ENCODE peak calls at places on chromosomes 3 and 15, in six cellular contexts. T is A549, A is PC-9, C is stomach, I is fibroblast of lung, N is left lung. E is an unnamed sample. For H3K4me1, the result is how much of the 10 kb centered on the place peaks cover.

GRCh38 chr15:59691194-59691805 is 2.2 kb upstream of the BNIP2 start:
- DNase-seq in T (peak), A (peak), C (peak), I (peak), N (no peak), E (no peak)

GRCh38 chr3:63179862-63180522 is 98.1 kb upstream of the SYNPR start:
- DNase-seq in T (no peak), A (no peak), C (no peak), I (no peak), N (no peak), E (no peak)

GRCh38 chr3:38124324-38125122 is 12.4 kb downstream of the ACAA1 start:
- DNase-seq in T (no peak), A (no peak), C (peak), I (no peak), N (no peak), E (no peak)

GRCh38 chr3:127217594-127218456 is 24.9 kb downstream of the PRR23E start:
- DNase-seq in T (no peak), A (peak), C (no peak), I (no peak), N (no peak), E (no peak)

GRCh38 chr15:89649716-89650115 is 5.6 kb downstream of the KIF7 start:
- DNase-seq in T (no peak), A (no peak), C (no peak), I (no peak), N (no peak), E (no peak)

GRCh38 chr15:26614734-26615133 is 158.1 kb downstream of the GABRB3 start:
- DNase-seq in T (peak), A (no peak), C (no peak), I (no peak), N (no peak), E (no peak)

GRCh38 chr3:66041116-66041515 is 2.4 kb upstream of the MAGI1 start:
- DNase-seq in T (no peak), A (no peak), C (no peak), I (peak), N (no peak), E (no peak)

GRCh38 chr3:9231006-9231405 is 18.4 kb downstream of the SRGAP3 start:
- DNase-seq in T (no peak), A (no peak), C (no peak), I (no peak), N (no peak), E (no peak)

GRCh38 chr3:134373278-134373941 is 837 bp downstream of the AMOTL2 start:
- DNase-seq in T (peak), A (peak), C (peak), I (peak), N (peak), E (no peak)

GRCh38 chr3:99344216-99344615 is 294.2 kb upstream of the COL8A1 start:
- DNase-seq in T (no peak), A (no peak), C (no peak), I (no peak), N (no peak), E (no peak)

GRCh38 chr3:48240711-48241491 is at the start of gene ZNF589:
- DNase-seq in T (peak), A (peak), C (peak), I (peak), N (peak), E (peak)

GRCh38 chr15:25862087-25862468 is 1.0 kb downstream of the ATP10A start:
- DNase-seq in T (peak), A (no peak), C (no peak), I (peak), N (no peak), E (no peak)

GRCh38 chr3:183548262-183548769 is 7.2 kb downstream of the KLHL6 start:
- DNase-seq in T (peak), A (peak), C (no peak), I (peak), N (no peak), E (no peak)

GRCh38 chr3:32399030-32399620 is 7.5 kb downstream of the CMTM7 start:
- DNase-seq in T (peak), A (no peak), C (no peak), I (peak), N (no peak), E (peak)

GRCh38 chr3:76731471-76731870 is 308.4 kb upstream of the ROBO2 start:
- DNase-seq in T (no peak), A (no peak), C (no peak), I (no peak), N (no peak), E (no peak)

GRCh38 chr15:85475317-85475701 is 94.9 kb downstream of the AKAP13 start:
- DNase-seq in T (no peak), A (no peak), C (no peak), I (no peak), N (no peak), E (no peak)

GRCh38 chr15:75565062-75565970 is 13.8 kb downstream of the PTPN9 start:
- DNase-seq in T (no peak), A (no peak), C (no peak), I (no peak), N (no peak), E (no peak)

GRCh38 chr15:85592148-85592547 is 202.6 kb downstream of the KLHL25 start:
- DNase-seq in T (peak), A (peak), C (no peak), I (peak), N (no peak), E (no peak)

GRCh38 chr3:54599741-54600140 is 328.1 kb downstream of the LRTM1 start:
- DNase-seq in T (no peak), A (no peak), C (no peak), I (no peak), N (no peak), E (no peak)

GRCh38 chr3:153032891-153033290 is 129.1 kb upstream of the RAP2B start:
- DNase-seq in T (no peak), A (no peak), C (no peak), I (no peak), N (no peak), E (no peak)

GRCh38 chr3:158167737-158168469 is 58.0 kb downstream of the RSRC1 start:
- DNase-seq in T (peak), A (peak), C (no peak), I (peak), N (no peak), E (no peak)

GRCh38 chr15:47505712-47506542 is 211.4 kb upstream of the SEMA6D start:
- DNase-seq in T (no peak), A (no peak), C (no peak), I (peak), N (no peak), E (no peak)

GRCh38 chr3:141321109-141321497 is 47.2 kb upstream of the ZBTB38 start:
- DNase-seq in T (no peak), A (no peak), C (no peak), I (peak), N (no peak), E (no peak)

GRCh38 chr3:114155370-114155821 is 23.5 kb downstream of the DRD3 start:
- DNase-seq in T (peak), A (no peak), C (no peak), I (peak), N (no peak), E (no peak)

GRCh38 chr3:45187597-45188210 is 38.4 kb downstream of the TMEM158 start:
- DNase-seq in T (no peak), A (no peak), C (no peak), I (no peak), N (no peak), E (no peak)

GRCh38 chr15:88974392-88974791 is 61.2 kb upstream of the MFGE8 start:
- DNase-seq in T (no peak), A (no peak), C (no peak), I (peak), N (no peak), E (no peak)

GRCh38 chr3:192916455-192917257 is 1.0 kb downstream of the MB21D2 start:
- DNase-seq in T (peak), A (peak), C (peak), I (peak), N (peak), E (peak)

GRCh38 chr15:93205413-93205812 is 116.4 kb upstream of the RGMA start:
- DNase-seq in T (no peak), A (no peak), C (no peak), I (no peak), N (no peak), E (no peak)

GRCh38 chr15:45429974-45430792 is 51.8 kb upstream of the GATM start:
- DNase-seq in T (peak), A (no peak), C (peak), I (peak), N (peak), E (peak)

GRCh38 chr3:98903099-98903498 is 1.6 kb upstream of the DCBLD2 start:
- DNase-seq in T (peak), A (no peak), C (no peak), I (no peak), N (no peak), E (no peak)

GRCh38 chr3:13011369-13012227 is 61.6 kb downstream of the IQSEC1 start:
- DNase-seq in T (no peak), A (peak), C (peak), I (no peak), N (peak), E (peak)
- H3K4me1 ChIP-seq in T (under half), A (half or more), C (half or more), I (under half), N (half or more), E (half or more)

GRCh38 chr15:68580026-68580882 is 1.5 kb downstream of the CORO2B start:
- DNase-seq in T (no peak), A (no peak), C (no peak), I (no peak), N (no peak), E (no peak)
- H3K27ac ChIP-seq in T (no peak), A (no peak), C (peak), I (peak), N (no peak), E (no peak)

GRCh38 chr3:111548060-111548459 is 6.1 kb downstream of the CD96 start:
- DNase-seq in T (no peak), A (no peak), C (no peak), I (no peak), N (no peak), E (no peak)

GRCh38 chr3:111545349-111545748 is 3.4 kb downstream of the CD96 start:
- DNase-seq in T (no peak), A (no peak), C (no peak), I (no peak), N (no peak), E (no peak)

GRCh38 chr3:111547645-111548044 is 5.6 kb downstream of the CD96 start:
- DNase-seq in T (no peak), A (no peak), C (no peak), I (no peak), N (no peak), E (peak)

GRCh38 chr3:111548756-111549155 is 6.8 kb downstream of the CD96 start:
- DNase-seq in T (peak), A (peak), C (no peak), I (no peak), N (no peak), E (no peak)
- H3K4me1 ChIP-seq in T (under half), A (under half), C (under half), I (under half), N (under half), E (half or more)

GRCh38 chr3:133136114-133137041 is 98.2 kb downstream of the TMEM108 start:
- DNase-seq in T (no peak), A (no peak), C (no peak), I (no peak), N (no peak), E (no peak)
- H3K27ac ChIP-seq in T (no peak), A (no peak), C (no peak), I (no peak), N (no peak), E (no peak)